ENCODE peak calls at places on chromosome 2, in four cellular contexts. E is GM12878, D is A549, N is testis. G is an unnamed sample.

GRCh38 chr2:73259704-73260337 is 24.5 kb downstream of the FBXO41 start:
- DNase-seq in D (no peak), E (no peak), N (no peak), G (no peak)

GRCh38 chr2:195477248-195477995 is 179.6 kb upstream of the SLC39A10 start:
- DNase-seq in E (no peak), D (no peak), N (no peak), G (no peak)

GRCh38 chr2:189308056-189308790 is 128.7 kb upstream of the COL5A2 start:
- DNase-seq in E (no peak), D (no peak), N (no peak), G (no peak)

GRCh38 chr2:28956415-28956826 is 24.7 kb upstream of the TOGARAM2 start:
- DNase-seq in E (no peak), N (no peak), D (no peak), G (peak)

GRCh38 chr2:148719195-148719749 is 74.7 kb downstream of the EPC2 start:
- DNase-seq in D (no peak), E (no peak), N (no peak), G (no peak)

GRCh38 chr2:69559696-69560482 is 83.7 kb downstream of the AAK1 start:
- DNase-seq in D (peak), N (peak), E (no peak), G (peak)

GRCh38 chr2:47534179-47534919 is 131.4 kb downstream of the MSH2 start:
- DNase-seq in D (no peak), N (no peak), E (no peak), G (no peak)

GRCh38 chr2:239168575-239168974 is 232.2 kb downstream of the HDAC4 start:
- DNase-seq in D (no peak), E (no peak), N (no peak), G (no peak)

GRCh38 chr2:20496069-20496468 is 49.2 kb downstream of the RHOB start:
- DNase-seq in D (peak), E (no peak), N (no peak), G (no peak)

GRCh38 chr2:114201781-114202180 is 240.7 kb upstream of the DPP10 start:
- DNase-seq in D (no peak), E (no peak), N (no peak), G (no peak)

GRCh38 chr2:9238927-9239326 is 32.3 kb downstream of the ASAP2 start:
- DNase-seq in E (no peak), D (no peak), N (no peak), G (no peak)

GRCh38 chr2:71940695-71941094 is 207.0 kb downstream of the CYP26B1 start:
- DNase-seq in D (no peak), E (no peak), N (no peak), G (no peak)

GRCh38 chr2:160911258-160911657 is 249.0 kb upstream of the TANK start:
- DNase-seq in E (no peak), D (no peak), N (no peak), G (no peak)

GRCh38 chr2:30975156-30975555 is 163.1 kb downstream of the GALNT14 start:
- DNase-seq in E (no peak), N (no peak), D (no peak), G (no peak)

GRCh38 chr2:224909885-224910517 is 132.3 kb downstream of the DOCK10 start:
- DNase-seq in D (peak), E (no peak), N (peak), G (no peak)

GRCh38 chr2:33380661-33381183 is 95.7 kb upstream of the RASGRP3 start:
- DNase-seq in E (no peak), D (no peak), N (no peak), G (no peak)

GRCh38 chr2:120499784-120500495 is 154.0 kb downstream of the INHBB start:
- DNase-seq in E (no peak), D (no peak), N (no peak), G (no peak)

GRCh38 chr2:8679827-8680731 is 1.8 kb upstream of the ID2 start:
- DNase-seq in N (peak), E (no peak), D (peak), G (peak)

GRCh38 chr2:233080836-233081229 is 20.7 kb downstream of the INPP5D start:
- DNase-seq in N (peak), D (no peak), E (no peak), G (no peak)

GRCh38 chr2:179950391-179950790 is 56.7 kb downstream of the CWC22 start:
- DNase-seq in D (no peak), E (no peak), N (no peak), G (no peak)

GRCh38 chr2:174881678-174882077 is 117.4 kb upstream of the CHRNA1 start:
- DNase-seq in N (no peak), E (no peak), D (no peak), G (no peak)

GRCh38 chr2:174874081-174874480 is 109.8 kb upstream of the CHRNA1 start:
- DNase-seq in N (no peak), D (no peak), E (no peak), G (no peak)

GRCh38 chr2:174873457-174873856 is 109.2 kb upstream of the CHRNA1 start:
- DNase-seq in E (no peak), D (no peak), N (no peak), G (no peak)

GRCh38 chr2:174878537-174879147 is 114.4 kb upstream of the CHRNA1 start:
- DNase-seq in D (no peak), E (no peak), N (peak), G (peak)

GRCh38 chr2:174877796-174878195 is 113.5 kb upstream of the CHRNA1 start:
- DNase-seq in E (no peak), N (no peak), D (no peak), G (no peak)
- H3K4me3 ChIP-seq in E (no peak), N (no peak), D (no peak), G (no peak)

DNA sequence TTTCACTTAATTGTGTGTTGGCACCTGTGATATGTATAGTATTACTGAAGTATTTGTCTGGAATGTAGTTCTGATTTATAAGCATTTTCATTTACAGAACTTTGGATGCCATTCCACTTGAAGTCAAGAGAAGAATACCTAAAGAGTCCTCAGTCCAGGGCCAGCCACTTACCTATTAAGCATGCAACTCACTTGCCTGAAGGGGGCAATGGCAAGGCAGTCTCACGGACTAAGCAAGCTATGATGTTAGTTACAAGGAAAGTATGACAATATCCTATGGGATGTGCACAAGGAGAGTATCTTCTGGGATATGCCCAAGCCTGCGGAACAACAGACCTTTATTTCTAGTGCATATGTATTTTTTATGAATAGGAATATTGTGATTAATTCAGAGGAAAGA is 369.4 kb upstream of the GCFC2 start:
- DNase-seq in E (no peak), D (no peak), N (no peak), G (no peak)
- TF ChIP-seq CTCF in E (no peak), D (no peak), N (no peak), G (no peak)

GRCh38 chr2:126467367-126468054 is 188.4 kb upstream of the GYPC start:
- DNase-seq in E (no peak), N (no peak), D (no peak), G (peak)
- H3K4me3 ChIP-seq in E (no peak), N (no peak), D (no peak), G (no peak)

GRCh38 chr2:236795176-236795860 is 225.7 kb downstream of the ACKR3 start:
- DNase-seq in D (no peak), N (no peak), E (no peak), G (no peak)
- TF ChIP-seq CTCF in D (no peak), N (no peak), E (no peak), G (no peak)

DNA sequence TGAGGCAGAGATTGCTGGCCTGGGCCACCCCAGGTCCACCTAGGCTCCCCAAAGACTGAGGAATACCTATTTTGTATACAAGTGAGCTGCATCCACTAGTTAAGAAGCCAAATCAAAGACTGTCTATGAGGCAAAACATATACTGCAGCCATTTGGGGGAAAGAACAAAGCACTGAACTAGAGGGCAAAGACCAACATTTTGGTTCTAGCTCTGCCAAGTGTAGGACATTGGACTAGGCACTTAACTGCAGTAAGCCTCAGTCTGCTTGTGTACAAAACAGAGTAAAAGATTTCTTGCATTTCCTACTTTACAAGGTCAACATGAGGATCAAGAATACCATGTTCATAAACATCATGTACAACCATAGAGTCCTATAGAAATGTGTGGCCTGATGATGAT is 94.8 kb upstream of the CYP1B1 start:
- DNase-seq in D (no peak), N (no peak), E (no peak), G (no peak)
- H3K4me3 ChIP-seq in D (no peak), N (no peak), E (no peak), G (no peak)

DNA sequence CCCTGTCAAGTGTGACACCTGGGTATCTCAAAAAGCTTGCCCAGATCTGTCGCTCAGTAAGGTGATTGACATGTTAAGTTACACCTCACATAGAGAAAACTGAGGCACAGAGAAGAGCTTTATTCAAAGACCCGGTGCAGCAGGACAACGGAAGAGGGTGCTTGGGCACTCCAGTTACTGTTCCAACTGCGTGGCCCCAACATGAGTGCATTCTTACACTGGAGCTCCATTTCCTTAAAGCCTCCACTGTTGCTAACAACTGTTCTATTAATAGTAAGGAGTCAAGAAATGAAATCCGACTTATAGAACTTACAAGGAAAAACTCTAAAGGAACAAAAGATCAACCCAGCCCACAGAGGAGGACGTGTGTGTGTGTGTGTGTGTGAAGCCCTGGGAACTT is 54.8 kb upstream of the REV1 start:
- DNase-seq in N (no peak), D (no peak), E (no peak), G (no peak)
- TF ChIP-seq CTCF in N (no peak), D (no peak), E (no peak), G (no peak)

DNA sequence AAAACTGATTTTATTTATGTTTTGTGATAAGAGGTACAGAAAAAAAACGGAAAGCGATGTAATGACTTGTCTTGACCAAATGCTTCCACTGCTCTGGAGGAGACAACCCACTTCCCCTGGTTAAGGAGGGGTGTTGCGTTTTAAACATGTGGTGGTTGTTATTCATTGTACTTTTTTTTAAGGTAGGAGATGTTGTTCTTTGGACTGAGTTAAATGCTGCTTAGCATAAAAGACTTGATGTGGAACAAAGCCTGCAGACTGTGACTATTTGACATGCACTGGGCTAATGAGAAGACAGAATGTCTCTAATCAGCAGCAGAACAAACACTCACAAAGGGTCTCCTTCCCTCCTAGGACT is 70.6 kb downstream of the RHBDD1 start:
- DNase-seq in D (no peak), E (peak), N (no peak), G (no peak)
- H3K4me3 ChIP-seq in D (no peak), E (peak), N (no peak), G (peak)

GRCh38 chr2:132676999-132677398 is 7.0 kb upstream of the LYPD1 start:
- DNase-seq in N (no peak), E (no peak), D (no peak), G (no peak)

GRCh38 chr2:132677661-132678060 is 7.7 kb upstream of the LYPD1 start:
- DNase-seq in N (no peak), D (no peak), E (no peak), G (no peak)

GRCh38 chr2:132681766-132682165 is 11.8 kb upstream of the LYPD1 start:
- DNase-seq in E (no peak), D (no peak), N (no peak), G (no peak)

GRCh38 chr2:132678498-132678897 is 8.5 kb upstream of the LYPD1 start:
- DNase-seq in N (no peak), E (no peak), D (no peak), G (no peak)
- TF ChIP-seq CTCF in N (no peak), E (no peak), D (no peak), G (no peak)

GRCh38 chr2:219385958-219386520 is 1.7 kb downstream of the DNPEP start:
- DNase-seq in D (no peak), E (no peak), N (no peak), G (no peak)
- H3K4me3 ChIP-seq in D (no peak), E (peak), N (no peak), G (no peak)

GRCh38 chr2:58106896-58107295 is 60.3 kb downstream of the VRK2 start:
- DNase-seq in N (no peak), D (no peak), E (no peak), G (no peak)

GRCh38 chr2:58107803-58108710 is 61.5 kb downstream of the VRK2 start:
- DNase-seq in N (no peak), D (peak), E (no peak), G (no peak)

GRCh38 chr2:58109481-58109880 is 62.9 kb downstream of the VRK2 start:
- DNase-seq in D (no peak), N (no peak), E (no peak), G (no peak)

GRCh38 chr2:58110765-58111164 is 64.2 kb downstream of the VRK2 start:
- DNase-seq in E (no peak), N (no peak), D (no peak), G (no peak)
- TF ChIP-seq CTCF in E (no peak), N (no peak), D (peak), G (no peak)

G was measured in GM12865.